ENCODE peak calls at places on chromosomes 12 and 14, in eight cellular contexts. One of them, this sample, is unnamed.

GRCh38 chr12:53180931-53181645 is 363 bp upstream of the CSAD start:
- DNase-seq in gastrocnemius medialis: peak; percentile 66
- DNase-seq in astrocyte of the spinal cord: peak; percentile 44
- DNase-seq in esophagus squamous epithelium: no peak
- DNase-seq in Panc1: no peak
- DNase-seq in OCI-LY7: peak; percentile 88
- DNase-seq in ovary: no peak
- DNase-seq in GM23338: peak; percentile 84
- DNase-seq in this sample: peak; percentile 68

GRCh38 chr12:46553266-46553665 is 180.7 kb upstream of the SLC38A2 start:
- DNase-seq in astrocyte of the spinal cord: peak; percentile 64
- DNase-seq in OCI-LY7: no peak
- DNase-seq in GM23338: no peak
- DNase-seq in gastrocnemius medialis: peak; percentile 78
- DNase-seq in esophagus squamous epithelium: no peak
- DNase-seq in Panc1: no peak
- DNase-seq in ovary: no peak
- DNase-seq in this sample: peak; percentile 86

GRCh38 chr12:120583478-120584030 is 2.4 kb upstream of the POP5 start:
- DNase-seq in Panc1: peak; percentile 20
- DNase-seq in gastrocnemius medialis: peak; percentile 58
- DNase-seq in GM23338: peak; percentile 90
- DNase-seq in esophagus squamous epithelium: no peak
- DNase-seq in OCI-LY7: peak; percentile 74
- DNase-seq in astrocyte of the spinal cord: peak; percentile 67
- DNase-seq in ovary: peak; percentile 73
- DNase-seq in this sample: peak; percentile 73

GRCh38 chr12:69880566-69880965 is 55.5 kb downstream of the MYRFL start:
- DNase-seq in esophagus squamous epithelium: no peak
- DNase-seq in astrocyte of the spinal cord: peak; percentile 46
- DNase-seq in GM23338: peak; percentile 75
- DNase-seq in gastrocnemius medialis: no peak
- DNase-seq in OCI-LY7: peak; percentile 28
- DNase-seq in ovary: no peak
- DNase-seq in Panc1: no peak
- DNase-seq in this sample: peak; percentile 13

GRCh38 chr12:51351913-51352532 is 5.5 kb upstream of the CELA1 start:
- DNase-seq in esophagus squamous epithelium: no peak
- DNase-seq in astrocyte of the spinal cord: peak; percentile 65
- DNase-seq in Panc1: no peak
- DNase-seq in OCI-LY7: peak; percentile 48
- DNase-seq in ovary: no peak
- DNase-seq in GM23338: peak; percentile 94
- DNase-seq in gastrocnemius medialis: no peak
- DNase-seq in this sample: peak; percentile 59

GRCh38 chr14:91835920-91836843 is 31.2 kb downstream of the TC2N start:
- DNase-seq in Panc1: no peak
- DNase-seq in OCI-LY7: peak; percentile 8
- DNase-seq in GM23338: peak; percentile 94
- DNase-seq in esophagus squamous epithelium: no peak
- DNase-seq in gastrocnemius medialis: peak; percentile 58
- DNase-seq in astrocyte of the spinal cord: no peak
- DNase-seq in ovary: peak; percentile 47
- DNase-seq in this sample: peak; percentile 88

GRCh38 chr12:107405436-107405835 is 280.2 kb upstream of the PWP1 start:
- DNase-seq in gastrocnemius medialis: no peak
- DNase-seq in ovary: no peak
- DNase-seq in esophagus squamous epithelium: no peak
- DNase-seq in GM23338: no peak
- DNase-seq in Panc1: no peak
- DNase-seq in astrocyte of the spinal cord: no peak
- DNase-seq in OCI-LY7: no peak
- DNase-seq in this sample: no peak

GRCh38 chr12:67698711-67699603 is 50.4 kb downstream of the DYRK2 start:
- DNase-seq in gastrocnemius medialis: no peak
- DNase-seq in OCI-LY7: peak; percentile 88
- DNase-seq in esophagus squamous epithelium: no peak
- DNase-seq in ovary: no peak
- DNase-seq in astrocyte of the spinal cord: peak; percentile 50
- DNase-seq in GM23338: no peak
- DNase-seq in Panc1: no peak
- DNase-seq in this sample: peak; percentile 66

GRCh38 chr12:95959107-95959506 is 16.0 kb downstream of the AMDHD1 start:
- DNase-seq in GM23338: peak; percentile 63
- DNase-seq in OCI-LY7: peak; percentile 28
- DNase-seq in gastrocnemius medialis: no peak
- DNase-seq in astrocyte of the spinal cord: peak; percentile 8
- DNase-seq in esophagus squamous epithelium: no peak
- DNase-seq in Panc1: no peak
- DNase-seq in ovary: no peak
- DNase-seq in this sample: peak; percentile 22

GRCh38 chr12:508795-509194 is 49.1 kb downstream of the B4GALNT3 start:
- DNase-seq in ovary: no peak
- DNase-seq in Panc1: no peak
- DNase-seq in OCI-LY7: peak; percentile 91
- DNase-seq in esophagus squamous epithelium: no peak
- DNase-seq in gastrocnemius medialis: no peak
- DNase-seq in GM23338: no peak
- DNase-seq in astrocyte of the spinal cord: no peak
- DNase-seq in this sample: peak; percentile 65

GRCh38 chr14:105251920-105252319 is 3.6 kb downstream of the BTBD6 start:
- DNase-seq in esophagus squamous epithelium: no peak
- DNase-seq in Panc1: no peak
- DNase-seq in gastrocnemius medialis: no peak
- DNase-seq in GM23338: no peak
- DNase-seq in OCI-LY7: no peak
- DNase-seq in astrocyte of the spinal cord: no peak
- DNase-seq in ovary: no peak
- DNase-seq in this sample: no peak

GRCh38 chr12:124599074-124599999 is 31.9 kb upstream of the NCOR2 start:
- DNase-seq in OCI-LY7: no peak
- DNase-seq in Panc1: no peak
- DNase-seq in ovary: no peak
- DNase-seq in astrocyte of the spinal cord: peak; percentile 83
- DNase-seq in esophagus squamous epithelium: no peak
- DNase-seq in GM23338: no peak
- DNase-seq in gastrocnemius medialis: no peak
- DNase-seq in this sample: peak; percentile 53

GRCh38 chr14:81169267-81169666 is 51.5 kb downstream of the GTF2A1 start:
- DNase-seq in Panc1: no peak
- DNase-seq in OCI-LY7: no peak
- DNase-seq in astrocyte of the spinal cord: no peak
- DNase-seq in gastrocnemius medialis: no peak
- DNase-seq in ovary: no peak
- DNase-seq in GM23338: no peak
- DNase-seq in esophagus squamous epithelium: no peak
- DNase-seq in this sample: no peak

DNA sequence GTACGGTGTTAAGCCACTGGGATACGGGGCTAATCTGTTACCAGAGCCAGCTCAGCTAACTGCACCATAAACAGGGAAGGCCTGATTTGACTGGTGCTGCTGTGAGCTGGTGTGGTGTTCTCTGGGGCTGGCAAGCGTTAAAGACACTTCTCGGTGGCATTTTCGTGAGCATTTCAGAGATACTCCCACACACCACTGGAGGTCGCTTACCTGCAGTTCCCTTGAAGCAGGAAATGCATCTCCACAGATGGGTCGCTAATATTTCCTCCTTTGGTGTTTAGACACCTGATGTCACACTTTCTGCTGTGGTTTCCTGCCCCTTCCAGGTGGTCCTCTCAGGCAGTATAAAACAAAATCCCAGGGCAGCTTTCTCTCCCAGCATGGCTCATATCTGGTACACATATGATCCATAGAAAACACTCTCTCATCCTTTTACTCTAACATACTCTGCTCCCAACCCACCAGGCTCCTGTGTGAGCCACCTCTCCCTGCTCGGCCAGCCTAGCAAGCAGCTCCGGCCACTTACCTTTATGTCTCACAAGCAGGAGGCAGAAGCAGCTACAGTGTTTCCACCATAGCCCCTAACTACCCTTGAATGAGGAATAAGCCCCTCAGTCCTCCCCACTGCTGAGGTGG is 129.9 kb upstream of the GRIN2B start:
- DNase-seq in GM23338: peak; percentile 83
- DNase-seq in Panc1: peak; percentile 2
- DNase-seq in astrocyte of the spinal cord: no peak
- DNase-seq in ovary: no peak
- DNase-seq in OCI-LY7: peak; percentile 96
- DNase-seq in esophagus squamous epithelium: no peak
- DNase-seq in gastrocnemius medialis: no peak
- DNase-seq in this sample: peak; percentile 12
- TF ChIP-seq CTCF in GM23338: peak; percentile 77
- TF ChIP-seq CTCF in Panc1: peak; percentile 37
- TF ChIP-seq CTCF in astrocyte of the spinal cord: no peak
- TF ChIP-seq CTCF in ovary: no peak
- TF ChIP-seq CTCF in OCI-LY7: peak; percentile 89
- TF ChIP-seq CTCF in esophagus squamous epithelium: no peak
- TF ChIP-seq CTCF in gastrocnemius medialis: no peak
- TF ChIP-seq CTCF in this sample: no peak

GRCh38 chr14:66114071-66114470 is 372.1 kb upstream of the CCDC196 start:
- DNase-seq in esophagus squamous epithelium: no peak
- DNase-seq in GM23338: peak; percentile 5
- DNase-seq in gastrocnemius medialis: no peak
- DNase-seq in astrocyte of the spinal cord: no peak
- DNase-seq in ovary: no peak
- DNase-seq in Panc1: no peak
- DNase-seq in OCI-LY7: no peak
- DNase-seq in this sample: no peak

GRCh38 chr14:66109426-66109825 is 376.7 kb upstream of the CCDC196 start:
- DNase-seq in astrocyte of the spinal cord: no peak
- DNase-seq in OCI-LY7: no peak
- DNase-seq in ovary: no peak
- DNase-seq in esophagus squamous epithelium: no peak
- DNase-seq in Panc1: no peak
- DNase-seq in GM23338: peak; percentile 8
- DNase-seq in gastrocnemius medialis: no peak
- DNase-seq in this sample: no peak

GRCh38 chr14:66117600-66117999 is 368.6 kb upstream of the CCDC196 start:
- DNase-seq in ovary: no peak
- DNase-seq in gastrocnemius medialis: no peak
- DNase-seq in OCI-LY7: no peak
- DNase-seq in esophagus squamous epithelium: no peak
- DNase-seq in astrocyte of the spinal cord: peak; percentile 67
- DNase-seq in GM23338: no peak
- DNase-seq in Panc1: no peak
- DNase-seq in this sample: peak; percentile 70

DNA sequence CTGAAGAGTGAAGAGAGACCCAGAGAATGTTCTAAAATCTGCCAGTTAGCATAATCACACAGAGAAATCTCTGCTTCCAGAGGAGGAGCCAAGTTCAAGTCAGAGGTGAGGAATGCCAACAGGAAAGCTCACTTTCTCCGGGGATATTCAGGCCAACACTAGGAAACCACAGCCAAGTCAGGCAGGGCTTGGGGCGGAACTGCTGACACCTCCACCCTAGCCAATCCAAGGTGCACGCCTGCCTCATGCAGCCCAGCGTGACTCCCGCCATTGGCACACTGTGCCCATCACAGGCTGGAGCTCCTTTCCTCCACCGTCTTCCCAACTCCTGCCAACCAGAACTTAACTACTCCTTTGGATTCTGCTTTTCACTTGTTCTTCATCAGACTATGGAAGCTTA is 374.3 kb upstream of the CCDC196 start:
- DNase-seq in OCI-LY7: no peak
- DNase-seq in astrocyte of the spinal cord: no peak
- DNase-seq in GM23338: no peak
- DNase-seq in esophagus squamous epithelium: no peak
- DNase-seq in gastrocnemius medialis: no peak
- DNase-seq in ovary: no peak
- DNase-seq in Panc1: no peak
- DNase-seq in this sample: peak; percentile 17
- TF ChIP-seq CTCF in OCI-LY7: no peak
- TF ChIP-seq CTCF in astrocyte of the spinal cord: no peak
- TF ChIP-seq CTCF in GM23338: no peak
- TF ChIP-seq CTCF in esophagus squamous epithelium: no peak
- TF ChIP-seq CTCF in gastrocnemius medialis: no peak
- TF ChIP-seq CTCF in ovary: no peak
- TF ChIP-seq CTCF in Panc1: no peak
- TF ChIP-seq CTCF in this sample: no peak

DNA sequence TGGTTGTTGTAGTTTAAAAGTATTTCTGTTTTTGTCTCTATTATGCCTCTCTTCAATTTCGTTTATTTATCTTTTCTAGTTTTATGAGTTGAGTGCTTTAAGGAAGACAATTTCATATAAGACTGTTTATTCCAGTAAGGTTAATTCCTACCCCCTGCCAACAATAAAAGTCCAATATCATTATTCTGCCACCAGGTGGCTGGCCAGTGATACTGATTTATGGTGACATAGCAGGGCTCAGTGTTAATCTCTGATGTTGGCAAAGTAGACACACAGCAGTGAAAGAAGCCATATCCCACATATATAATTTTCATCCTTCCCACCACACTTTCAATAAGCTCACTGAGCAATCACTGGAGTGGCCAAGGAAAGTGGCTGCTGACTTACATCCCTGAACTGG is 69.0 kb upstream of the BMP4 start:
- DNase-seq in astrocyte of the spinal cord: peak; percentile 31
- DNase-seq in ovary: no peak
- DNase-seq in esophagus squamous epithelium: no peak
- DNase-seq in GM23338: peak; percentile 32
- DNase-seq in OCI-LY7: peak; percentile 10
- DNase-seq in Panc1: no peak
- DNase-seq in gastrocnemius medialis: no peak
- DNase-seq in this sample: peak; percentile 65
- TF ChIP-seq CTCF in astrocyte of the spinal cord: peak; percentile 43
- TF ChIP-seq CTCF in ovary: no peak
- TF ChIP-seq CTCF in esophagus squamous epithelium: peak; percentile 18
- TF ChIP-seq CTCF in GM23338: peak; percentile 53
- TF ChIP-seq CTCF in OCI-LY7: peak; percentile 71
- TF ChIP-seq CTCF in Panc1: peak; percentile 19
- TF ChIP-seq CTCF in gastrocnemius medialis: no peak
- TF ChIP-seq CTCF in this sample: peak; percentile 36

GRCh38 chr12:64456119-64456518 is 4.2 kb downstream of the TBK1 start:
- DNase-seq in GM23338: no peak
- DNase-seq in Panc1: no peak
- DNase-seq in gastrocnemius medialis: no peak
- DNase-seq in esophagus squamous epithelium: no peak
- DNase-seq in astrocyte of the spinal cord: no peak
- DNase-seq in OCI-LY7: no peak
- DNase-seq in ovary: no peak
- DNase-seq in this sample: no peak

GRCh38 chr12:64452559-64453329 is 824 bp downstream of the TBK1 start:
- DNase-seq in gastrocnemius medialis: no peak
- DNase-seq in Panc1: no peak
- DNase-seq in GM23338: peak; percentile 21
- DNase-seq in astrocyte of the spinal cord: peak; percentile 79
- DNase-seq in ovary: no peak
- DNase-seq in OCI-LY7: peak; percentile 15
- DNase-seq in esophagus squamous epithelium: no peak
- DNase-seq in this sample: peak; percentile 90

GRCh38 chr12:64450711-64451486 is 1.0 kb upstream of the TBK1 start:
- DNase-seq in Panc1: no peak
- DNase-seq in GM23338: peak; percentile 57
- DNase-seq in astrocyte of the spinal cord: peak; percentile 22
- DNase-seq in OCI-LY7: peak; percentile 44
- DNase-seq in ovary: no peak
- DNase-seq in gastrocnemius medialis: no peak
- DNase-seq in esophagus squamous epithelium: no peak
- DNase-seq in this sample: peak; percentile 28

GRCh38 chr12:64450057-64450640 is 1.8 kb upstream of the TBK1 start:
- DNase-seq in GM23338: no peak
- DNase-seq in astrocyte of the spinal cord: no peak
- DNase-seq in Panc1: no peak
- DNase-seq in gastrocnemius medialis: no peak
- DNase-seq in OCI-LY7: no peak
- DNase-seq in ovary: no peak
- DNase-seq in esophagus squamous epithelium: no peak
- DNase-seq in this sample: no peak

GRCh38 chr12:64451687-64452558 is at the start of gene TBK1:
- DNase-seq in gastrocnemius medialis: peak; percentile 91
- DNase-seq in Panc1: no peak
- DNase-seq in GM23338: peak; percentile 89
- DNase-seq in ovary: peak; percentile 92
- DNase-seq in astrocyte of the spinal cord: peak; percentile 89
- DNase-seq in esophagus squamous epithelium: peak; percentile 21
- DNase-seq in OCI-LY7: peak; percentile 90
- DNase-seq in this sample: peak; percentile 81
- TF ChIP-seq CTCF in gastrocnemius medialis: peak; percentile 34
- TF ChIP-seq CTCF in Panc1: no peak
- TF ChIP-seq CTCF in GM23338: no peak
- TF ChIP-seq CTCF in ovary: peak; percentile 31
- TF ChIP-seq CTCF in astrocyte of the spinal cord: no peak
- TF ChIP-seq CTCF in esophagus squamous epithelium: no peak
- TF ChIP-seq CTCF in OCI-LY7: no peak
- TF ChIP-seq CTCF in this sample: no peak

This sample was measured in MCF 10A.